ENCODE peak calls at places on chromosomes 1 and 21, in nine cellular contexts. Q is GM04504; I is AML-193; V is astrocyte of the spinal cord; K is T-helper 17 cell; O is NCI-H82; X is activated CD4-positive, CD25-positive, alpha-beta regulatory T cell; E is NCI-H345; S is fibroblast of the aortic adventitia. T is an unnamed sample.

GRCh38 chr21:28016571-28016970 is 976.1 kb downstream of the LTN1 start:
- DNase-seq in Q (no peak), I (no peak), V (no peak), K (no peak), O (peak), X (no peak), E (no peak), S (peak), T (peak)

GRCh38 chr1:95035536-95035935 is 37.2 kb downstream of the ALG14 start:
- DNase-seq in Q (peak), I (no peak), V (peak), K (no peak), O (no peak), X (no peak), E (no peak), S (peak), T (peak)

GRCh38 chr1:61241411-61241838 is 159.1 kb downstream of the NFIA start:
- DNase-seq in Q (no peak), I (peak), V (no peak), K (no peak), O (no peak), X (no peak), E (no peak), S (peak), T (no peak)

GRCh38 chr1:16905112-16905855 is 9.5 kb downstream of the RNU1-2 start:
- DNase-seq in Q (no peak), I (peak), V (peak), K (no peak), O (peak), X (no peak), E (no peak), S (peak), T (peak)

GRCh38 chr1:53317651-53318539 is 10.0 kb downstream of the LRP8 start:
- DNase-seq in Q (no peak), I (no peak), V (no peak), K (no peak), O (no peak), X (no peak), E (no peak), S (no peak), T (no peak)

GRCh38 chr1:102891868-102892625 is 216.3 kb downstream of the COL11A1 start:
- DNase-seq in Q (peak), I (no peak), V (peak), K (no peak), O (no peak), X (no peak), E (no peak), S (peak), T (peak)

GRCh38 chr1:218473527-218473926 is 128.4 kb downstream of the TGFB2 start:
- DNase-seq in Q (no peak), I (no peak), V (peak), K (no peak), O (no peak), X (no peak), E (no peak), S (peak), T (peak)

GRCh38 chr1:161502641-161503393 is 2.4 kb upstream of the FCGR2A start:
- DNase-seq in Q (no peak), I (no peak), V (no peak), K (no peak), O (no peak), X (no peak), E (no peak), S (peak), T (peak)

GRCh38 chr1:63787875-63788274 is 14.1 kb downstream of the ROR1 start:
- DNase-seq in Q (no peak), I (no peak), V (no peak), K (no peak), O (peak), X (no peak), E (peak), S (no peak), T (peak)

GRCh38 chr1:119702384-119702783 is 9.3 kb upstream of the PHGDH start:
- DNase-seq in Q (peak), I (no peak), V (peak), K (no peak), O (no peak), X (no peak), E (no peak), S (peak), T (peak)

GRCh38 chr1:229717774-229718173 is 91.7 kb downstream of the URB2 start:
- DNase-seq in Q (no peak), I (no peak), V (no peak), K (no peak), O (peak), X (no peak), E (no peak), S (peak), T (no peak)

T was measured in amniotic epithelial cell.